ENCODE peak calls at places on chromosome 10, in five cellular contexts. H is heart right ventricle, E is breast epithelium, U is NB4, S is tibial artery. Q is an unnamed sample.

GRCh38 chr10:47425813-47426419 is 41.8 kb upstream of the ZNF488 start:
- DNase-seq in H (no peak), E (no peak), U (no peak), S (no peak), Q (no peak)

GRCh38 chr10:27865221-27865635 is 119.6 kb upstream of the MKX start:
- DNase-seq in H (no peak), E (no peak), U (no peak), S (no peak), Q (no peak)

GRCh38 chr10:11178606-11179221 is 161.0 kb downstream of the CELF2 start:
- DNase-seq in H (peak), E (no peak), U (peak), S (no peak), Q (peak)

GRCh38 chr10:86391236-86391840 is 24.7 kb upstream of the GRID1 start:
- DNase-seq in H (no peak), E (no peak), U (no peak), S (peak), Q (no peak)

GRCh38 chr10:71667374-71667750 is 52.2 kb downstream of the C10orf105 start:
- DNase-seq in H (no peak), E (no peak), U (peak), S (no peak), Q (peak)

GRCh38 chr10:24843256-24843655 is 109.2 kb downstream of the PRTFDC1 start:
- DNase-seq in H (no peak), E (no peak), U (no peak), S (no peak), Q (no peak)

GRCh38 chr10:28687683-28688001 is 10.3 kb downstream of the BAMBI start:
- DNase-seq in H (no peak), E (no peak), U (no peak), S (no peak), Q (no peak)

GRCh38 chr10:17981766-17982380 is 30.2 kb downstream of the SLC39A12 start:
- DNase-seq in H (no peak), E (no peak), U (no peak), S (no peak), Q (no peak)

GRCh38 chr10:52779541-52780390 is 7.2 kb upstream of the MBL2 start:
- DNase-seq in H (peak), E (no peak), U (peak), S (peak), Q (peak)

GRCh38 chr10:53786236-53786635 is 1013.7 kb upstream of the MBL2 start:
- DNase-seq in H (no peak), E (no peak), U (peak), S (no peak), Q (no peak)
- TF ChIP-seq CTCF in H (no peak), E (no peak), U (peak), S (no peak), Q (no peak)

DNA sequence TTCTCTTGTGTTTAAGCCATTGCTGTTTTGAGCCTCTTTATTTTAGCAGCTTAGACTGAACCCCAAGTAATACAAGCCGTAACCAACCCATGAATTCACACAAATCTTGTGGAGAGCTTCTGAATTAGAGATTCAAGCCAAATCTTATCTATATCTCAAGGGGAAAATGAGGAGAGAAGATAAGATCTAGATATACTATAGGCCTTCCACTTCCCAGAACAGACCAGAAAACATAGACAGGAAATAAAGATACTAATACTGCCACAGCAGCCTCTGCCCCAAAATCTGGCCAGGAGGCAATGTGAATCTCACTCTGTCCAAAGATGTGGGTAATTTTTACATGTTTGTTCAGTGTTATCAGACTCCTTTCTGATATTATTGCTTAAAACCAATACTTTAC is 307.2 kb downstream of the PTEN start:
- DNase-seq in H (no peak), E (no peak), U (no peak), S (no peak), Q (no peak)
- TF ChIP-seq CTCF in H (no peak), E (no peak), U (no peak), S (no peak), Q (no peak)

GRCh38 chr10:44513592-44513991 is 128.7 kb upstream of the CXCL12 start:
- DNase-seq in H (no peak), E (no peak), U (peak), S (no peak), Q (no peak)
- TF ChIP-seq CTCF in H (no peak), E (no peak), U (no peak), S (no peak), Q (no peak)

GRCh38 chr10:128519581-128519980 is 393.4 kb upstream of the MKI67 start:
- DNase-seq in H (no peak), E (no peak), U (no peak), S (no peak), Q (no peak)
- TF ChIP-seq CTCF in H (no peak), E (no peak), U (no peak), S (no peak), Q (no peak)

DNA sequence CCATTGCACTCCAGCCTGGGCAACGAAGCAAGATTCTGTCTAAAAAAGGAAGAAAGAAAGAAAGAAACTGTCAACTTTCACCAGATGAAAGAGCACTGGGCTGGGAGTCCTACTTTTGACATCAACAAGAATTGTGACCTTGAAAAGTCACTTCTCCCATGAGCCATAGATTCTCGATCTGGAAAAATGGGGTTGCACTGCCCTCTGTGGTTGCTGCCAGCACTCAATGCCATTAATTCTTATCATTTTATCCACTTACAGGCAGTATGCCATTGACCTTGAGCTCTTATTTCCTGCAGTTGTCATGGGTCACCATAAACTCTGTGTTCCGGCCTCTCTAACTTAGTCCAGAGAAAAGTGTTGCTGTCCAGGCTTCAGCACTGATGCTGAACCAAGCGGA is 137.2 kb downstream of the NOC3L start:
- DNase-seq in H (no peak), E (no peak), U (no peak), S (no peak), Q (no peak)
- TF ChIP-seq CTCF in H (no peak), E (no peak), U (peak), S (peak), Q (no peak)

DNA sequence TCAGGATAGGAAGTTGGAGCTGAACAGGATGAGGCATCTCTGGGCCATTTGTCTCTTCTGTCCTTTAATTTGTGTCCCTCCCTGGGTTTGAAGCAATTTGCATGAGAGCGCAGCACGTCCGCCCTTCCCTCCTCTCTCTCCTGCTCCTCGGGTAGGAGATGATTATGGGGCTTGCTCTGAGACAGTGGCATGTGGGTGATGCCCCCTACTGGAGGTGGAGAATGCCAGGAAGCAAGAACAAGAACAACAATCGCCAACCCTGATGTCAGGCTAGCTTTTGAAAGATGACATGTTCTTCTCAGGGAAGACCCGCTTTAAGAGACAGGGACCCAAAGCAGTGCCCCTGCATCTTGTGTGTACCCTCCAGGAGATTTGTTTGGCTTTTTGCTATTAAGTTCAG is 63.9 kb upstream of the LOXL4 start:
- DNase-seq in H (no peak), E (no peak), U (peak), S (no peak), Q (no peak)
- TF ChIP-seq CTCF in H (no peak), E (no peak), U (peak), S (peak), Q (peak)

GRCh38 chr10:14545827-14546226 is 215.1 kb upstream of the FRMD4A start:
- DNase-seq in H (no peak), E (no peak), U (no peak), S (no peak), Q (no peak)

GRCh38 chr10:14548474-14548873 is 217.8 kb upstream of the FRMD4A start:
- DNase-seq in H (no peak), E (no peak), U (no peak), S (no peak), Q (no peak)

GRCh38 chr10:14548970-14549369 is 218.2 kb upstream of the FRMD4A start:
- DNase-seq in H (no peak), E (no peak), U (no peak), S (no peak), Q (no peak)

GRCh38 chr10:14549496-14549895 is 218.8 kb upstream of the FRMD4A start:
- DNase-seq in H (no peak), E (no peak), U (no peak), S (no peak), Q (no peak)

GRCh38 chr10:14547826-14548225 is 217.1 kb upstream of the FRMD4A start:
- DNase-seq in H (no peak), E (no peak), U (no peak), S (no peak), Q (no peak)
- TF ChIP-seq CTCF in H (no peak), E (no peak), U (peak), S (no peak), Q (no peak)

DNA sequence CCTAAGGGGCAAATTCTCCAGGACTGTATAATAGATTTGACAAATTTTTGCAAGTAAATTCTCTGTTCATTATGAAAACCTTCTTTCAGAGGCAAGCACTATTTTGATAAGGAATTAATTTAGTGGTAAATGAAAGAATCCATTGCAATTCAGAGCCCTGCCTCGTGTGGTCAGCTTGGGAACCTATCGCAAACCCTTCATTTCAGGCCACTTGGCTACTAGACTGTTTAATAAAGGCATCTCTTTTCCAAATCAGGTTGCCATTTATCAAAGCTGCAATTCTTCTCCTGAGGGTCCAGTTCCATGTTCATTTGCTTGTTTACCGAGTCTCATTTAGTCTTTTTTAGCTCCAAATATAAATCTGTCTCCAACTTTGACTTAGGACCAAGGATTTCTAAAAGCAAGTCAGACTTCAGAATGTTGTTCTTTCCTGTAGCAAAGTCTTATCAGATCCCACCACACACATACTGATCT is 28.4 kb downstream of the PPP1R3C start:
- DNase-seq in H (no peak), E (no peak), U (no peak), S (no peak), Q (no peak)
- TF ChIP-seq CTCF in H (no peak), E (no peak), U (no peak), S (peak), Q (no peak)

Q was measured in GM10248.